ENCODE peak calls at places on chromosomes 5 and 9, in seven cellular contexts. H is H7; Q is Right ventricle myocardium superior; S is stimulated activated CD4-positive, alpha-beta T cell treated with anti-CD3 and anti-CD28 coated beads, Interleukin-2, amount 100 ng/mL, for 4 hours; K is stimulated activated CD8-positive, alpha-beta memory T cell treated with anti-CD3 and anti-CD28 coated beads, Interleukin-15, amount 100 ng/mL, for 48 hours; P is SJSA1; X is stromal cell of bone marrow. J is an unnamed sample.
A peak's percentile ranks its signal among the peaks of the same experiment; 100 is the strongest.

GRCh38 chr9:86175223-86175622 is 75.9 kb upstream of the GOLM1 start:
- DNase-seq in H (no peak), Q (no peak), S (no peak), K (no peak), P (no peak), X (no peak), J (no peak)

GRCh38 chr5:34490501-34491250 is 165.5 kb upstream of the RAI14 start:
- DNase-seq in H (peak; percentile 76), Q (no peak), S (no peak), K (no peak), P (no peak), X (no peak), J (no peak)

GRCh38 chr5:153458266-153458665 is 32.2 kb upstream of the GRIA1 start:
- DNase-seq in H (no peak), Q (no peak), S (no peak), K (no peak), P (no peak), X (no peak), J (no peak)

GRCh38 chr5:149238540-149238939 is 33.1 kb upstream of the AFAP1L1 start:
- DNase-seq in H (peak; percentile 55), Q (no peak), S (no peak), K (no peak), P (no peak), X (no peak), J (no peak)

GRCh38 chr5:178572617-178573016 is 17.6 kb downstream of the COL23A1 start:
- DNase-seq in H (no peak), Q (no peak), S (no peak), K (no peak), P (no peak), X (no peak), J (no peak)

GRCh38 chr9:112104401-112104800 is 70.7 kb downstream of the SUSD1 start:
- DNase-seq in H (no peak), Q (no peak), S (no peak), K (no peak), P (no peak), X (no peak), J (no peak)

GRCh38 chr5:124923131-124923530 is 176.7 kb upstream of the ZNF608 start:
- DNase-seq in H (no peak), Q (no peak), S (no peak), K (no peak), P (peak; percentile 55), X (no peak), J (peak; percentile 32)

GRCh38 chr5:158976035-158976434 is 123.7 kb downstream of the EBF1 start:
- DNase-seq in H (no peak), Q (no peak), S (no peak), K (no peak), P (no peak), X (peak; percentile 78), J (no peak)

GRCh38 chr5:72648511-72648910 is 141.3 kb upstream of the ZNF366 start:
- DNase-seq in H (no peak), Q (no peak), S (no peak), K (no peak), P (no peak), X (no peak), J (no peak)

GRCh38 chr5:143041972-143042770 is 272.0 kb downstream of the ARHGAP26 start:
- DNase-seq in H (no peak), Q (no peak), S (no peak), K (no peak), P (no peak), X (no peak), J (no peak)

GRCh38 chr9:115746496-115746895 is 407.1 kb upstream of the PAPPA start:
- DNase-seq in H (no peak), Q (no peak), S (no peak), K (no peak), P (no peak), X (no peak), J (no peak)

GRCh38 chr5:14365831-14366435 is 215.7 kb upstream of the OTULINL start:
- DNase-seq in H (no peak), Q (no peak), S (no peak), K (no peak), P (no peak), X (peak; percentile 9), J (no peak)

GRCh38 chr5:152113401-152113800 is 188.8 kb upstream of the GLRA1 start:
- DNase-seq in H (no peak), Q (no peak), S (no peak), K (peak; percentile 38), P (no peak), X (no peak), J (no peak)

GRCh38 chr9:99906403-99907207 is at the start of gene STX17:
- DNase-seq in H (peak; percentile 96), Q (peak; percentile 86), S (peak; percentile 75), K (peak; percentile 72), P (peak; percentile 66), X (peak; percentile 54), J (peak; percentile 71)

GRCh38 chr9:131833906-131834305 is 94.0 kb upstream of the RAPGEF1 start:
- DNase-seq in H (no peak), Q (peak; percentile 19), S (no peak), K (peak; percentile 18), P (no peak), X (no peak), J (no peak)

GRCh38 chr5:149420509-149421371 is 41.6 kb upstream of the IL17B start:
- DNase-seq in H (peak; percentile 44), Q (peak; percentile 49), S (no peak), K (no peak), P (no peak), X (no peak), J (no peak)

GRCh38 chr5:158108177-158108576 is 249.2 kb upstream of the CLINT1 start:
- DNase-seq in H (no peak), Q (no peak), S (no peak), K (no peak), P (no peak), X (no peak), J (no peak)

GRCh38 chr5:168987540-168988300 is 313.2 kb downstream of the SLIT3 start:
- DNase-seq in H (peak; percentile 72), Q (peak; percentile 75), S (peak; percentile 23), K (peak; percentile 12), P (peak; percentile 81), X (peak; percentile 48), J (peak; percentile 80)

GRCh38 chr5:151284392-151284967 is 19.1 kb downstream of the SLC36A3 start:
- DNase-seq in H (peak; percentile 43), Q (no peak), S (no peak), K (no peak), P (no peak), X (no peak), J (no peak)

GRCh38 chr5:15320896-15321295 is 179.1 kb upstream of the FBXL7 start:
- DNase-seq in H (no peak), Q (no peak), S (no peak), K (no peak), P (no peak), X (no peak), J (no peak)

GRCh38 chr5:170262061-170262764 is 29.4 kb downstream of the C5orf58 start:
- DNase-seq in H (no peak), Q (no peak), S (no peak), K (no peak), P (peak; percentile 32), X (no peak), J (no peak)

GRCh38 chr5:53501054-53501453 is 20.6 kb downstream of the FST start:
- DNase-seq in H (no peak), Q (no peak), S (no peak), K (no peak), P (no peak), X (no peak), J (no peak)

GRCh38 chr5:137282216-137282615 is 216.9 kb downstream of the SPOCK1 start:
- DNase-seq in H (no peak), Q (no peak), S (no peak), K (no peak), P (peak; percentile 57), X (no peak), J (no peak)

GRCh38 chr9:110282023-110282766 is 25.9 kb upstream of the TXN start:
- DNase-seq in H (no peak), Q (no peak), S (no peak), K (no peak), P (no peak), X (peak; percentile 48), J (no peak)

GRCh38 chr5:179336126-179336870 is 9.0 kb downstream of the ADAMTS2 start:
- DNase-seq in H (peak; percentile 86), Q (peak; percentile 34), S (no peak), K (no peak), P (no peak), X (no peak), J (no peak)

GRCh38 chr9:95373069-95373681 is 55.7 kb upstream of the FANCC start:
- DNase-seq in H (peak; percentile 21), Q (no peak), S (no peak), K (no peak), P (no peak), X (no peak), J (no peak)

GRCh38 chr9:35923927-35924763 is 14.9 kb downstream of the SPAAR start:
- DNase-seq in H (no peak), Q (no peak), S (peak; percentile 50), K (no peak), P (peak; percentile 61), X (peak; percentile 93), J (peak; percentile 50)

GRCh38 chr9:81150016-81150625 is 539.2 kb downstream of the TLE1 start:
- DNase-seq in H (no peak), Q (no peak), S (no peak), K (no peak), P (no peak), X (no peak), J (no peak)

GRCh38 chr5:56148453-56148971 is 84.6 kb downstream of the ANKRD55 start:
- DNase-seq in H (no peak), Q (no peak), S (peak; percentile 13), K (no peak), P (no peak), X (no peak), J (no peak)

GRCh38 chr5:57434227-57434640 is 48.4 kb downstream of the ACTBL2 start:
- DNase-seq in H (no peak), Q (peak; percentile 47), S (no peak), K (no peak), P (peak; percentile 80), X (no peak), J (no peak)

GRCh38 chr5:75078035-75078434 is 25.7 kb upstream of the GCNT4 start:
- DNase-seq in H (no peak), Q (no peak), S (no peak), K (no peak), P (no peak), X (no peak), J (no peak)

GRCh38 chr5:157004893-157005551 is 42.0 kb upstream of the TIMD4 start:
- DNase-seq in H (no peak), Q (no peak), S (no peak), K (no peak), P (no peak), X (no peak), J (no peak)

GRCh38 chr5:86999951-87000350 is 267.7 kb upstream of the RASA1 start:
- DNase-seq in H (no peak), Q (no peak), S (no peak), K (no peak), P (no peak), X (no peak), J (no peak)

GRCh38 chr9:4034404-4034803 is 265.5 kb downstream of the GLIS3 start:
- DNase-seq in H (no peak), Q (no peak), S (no peak), K (no peak), P (no peak), X (no peak), J (no peak)

GRCh38 chr5:68771221-68771620 is 322.6 kb upstream of the SLC30A5 start:
- DNase-seq in H (no peak), Q (no peak), S (no peak), K (no peak), P (no peak), X (no peak), J (no peak)

GRCh38 chr9:124038790-124039633 is 27.4 kb downstream of the LHX2 start:
- DNase-seq in H (peak; percentile 46), Q (no peak), S (no peak), K (no peak), P (no peak), X (no peak), J (no peak)

GRCh38 chr9:18159254-18159653 is 314.7 kb upstream of the ADAMTSL1 start:
- DNase-seq in H (no peak), Q (no peak), S (no peak), K (no peak), P (no peak), X (peak; percentile 3), J (no peak)